ENCODE peak calls at places on chromosome 15, in six cellular contexts. One of them, this sample, is unnamed.

GRCh38 chr15:35151381-35151780 is 66.3 kb upstream of the NANOGP8 start:
- DNase-seq in RWPE1: no peak
- DNase-seq in transverse colon: no peak
- DNase-seq in GM06990: no peak
- DNase-seq in choroid plexus epithelial cell: no peak
- DNase-seq in fibroblast of villous mesenchyme: no peak
- DNase-seq in this sample: no peak

GRCh38 chr15:75061272-75061671 is 37.9 kb downstream of the PPCDC start:
- DNase-seq in RWPE1: no peak
- DNase-seq in transverse colon: no peak
- DNase-seq in GM06990: no peak
- DNase-seq in choroid plexus epithelial cell: peak; percentile 67
- DNase-seq in fibroblast of villous mesenchyme: peak; percentile 43
- DNase-seq in this sample: no peak

GRCh38 chr15:73403171-73403570 is 34.4 kb upstream of the HCN4 start:
- DNase-seq in RWPE1: no peak
- DNase-seq in transverse colon: no peak
- DNase-seq in GM06990: no peak
- DNase-seq in choroid plexus epithelial cell: no peak
- DNase-seq in fibroblast of villous mesenchyme: no peak
- DNase-seq in this sample: peak; percentile 13

GRCh38 chr15:69490356-69491050 is 37.9 kb downstream of the RPLP1 start:
- DNase-seq in RWPE1: no peak
- DNase-seq in transverse colon: no peak
- DNase-seq in GM06990: no peak
- DNase-seq in choroid plexus epithelial cell: no peak
- DNase-seq in fibroblast of villous mesenchyme: no peak
- DNase-seq in this sample: no peak

GRCh38 chr15:63236272-63236671 is 41.1 kb upstream of the APH1B start:
- DNase-seq in RWPE1: peak; percentile 52
- DNase-seq in transverse colon: no peak
- DNase-seq in GM06990: no peak
- DNase-seq in choroid plexus epithelial cell: peak; percentile 89
- DNase-seq in fibroblast of villous mesenchyme: peak; percentile 53
- DNase-seq in this sample: peak; percentile 62

GRCh38 chr15:57861039-57861638 is 154.6 kb downstream of the POLR2M start:
- DNase-seq in RWPE1: peak; percentile 38
- DNase-seq in transverse colon: no peak
- DNase-seq in GM06990: no peak
- DNase-seq in choroid plexus epithelial cell: peak; percentile 85
- DNase-seq in fibroblast of villous mesenchyme: peak; percentile 77
- DNase-seq in this sample: peak; percentile 75

GRCh38 chr15:62952969-62953368 is 89.6 kb upstream of the TPM1 start:
- DNase-seq in RWPE1: no peak
- DNase-seq in transverse colon: no peak
- DNase-seq in GM06990: no peak
- DNase-seq in choroid plexus epithelial cell: no peak
- DNase-seq in fibroblast of villous mesenchyme: no peak
- DNase-seq in this sample: no peak

GRCh38 chr15:58952751-58953150 is 19.3 kb upstream of the SLTM start:
- DNase-seq in RWPE1: no peak
- DNase-seq in transverse colon: no peak
- DNase-seq in GM06990: no peak
- DNase-seq in choroid plexus epithelial cell: peak; percentile 37
- DNase-seq in fibroblast of villous mesenchyme: no peak
- DNase-seq in this sample: no peak

GRCh38 chr15:81809543-81809942 is 236.3 kb downstream of the MEX3B start:
- DNase-seq in RWPE1: peak; percentile 28
- DNase-seq in transverse colon: no peak
- DNase-seq in GM06990: no peak
- DNase-seq in choroid plexus epithelial cell: peak; percentile 19
- DNase-seq in fibroblast of villous mesenchyme: no peak
- DNase-seq in this sample: peak; percentile 24
- TF ChIP-seq CTCF in RWPE1: peak; percentile 42
- TF ChIP-seq CTCF in transverse colon: no peak
- TF ChIP-seq CTCF in GM06990: peak; percentile 33
- TF ChIP-seq CTCF in choroid plexus epithelial cell: peak; percentile 38
- TF ChIP-seq CTCF in fibroblast of villous mesenchyme: no peak
- TF ChIP-seq CTCF in this sample: no peak

DNA sequence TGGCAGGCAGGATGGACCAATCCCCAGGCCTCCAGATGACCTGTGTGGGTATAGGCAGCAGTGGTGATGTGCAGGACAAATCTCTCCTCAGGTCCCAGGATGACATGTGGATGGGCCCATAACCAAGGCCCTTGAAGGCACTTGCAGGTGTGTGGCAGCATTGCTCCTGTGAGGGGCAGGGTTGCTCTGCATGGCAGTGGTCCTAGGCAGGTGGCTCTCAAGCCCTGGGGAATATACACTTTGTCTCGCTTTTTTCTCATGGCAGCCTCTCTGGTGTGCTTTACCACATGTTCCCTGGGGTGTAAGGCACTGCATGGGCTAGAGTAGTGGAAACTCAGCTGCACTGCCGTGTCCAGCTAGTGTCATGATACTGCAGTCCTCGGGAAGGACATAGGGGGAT is 503.6 kb downstream of the UNC13C start:
- DNase-seq in RWPE1: no peak
- DNase-seq in transverse colon: no peak
- DNase-seq in GM06990: no peak
- DNase-seq in choroid plexus epithelial cell: no peak
- DNase-seq in fibroblast of villous mesenchyme: no peak
- DNase-seq in this sample: no peak
- TF ChIP-seq CTCF in RWPE1: no peak
- TF ChIP-seq CTCF in transverse colon: no peak
- TF ChIP-seq CTCF in GM06990: peak; percentile 31
- TF ChIP-seq CTCF in choroid plexus epithelial cell: no peak
- TF ChIP-seq CTCF in fibroblast of villous mesenchyme: no peak
- TF ChIP-seq CTCF in this sample: no peak

DNA sequence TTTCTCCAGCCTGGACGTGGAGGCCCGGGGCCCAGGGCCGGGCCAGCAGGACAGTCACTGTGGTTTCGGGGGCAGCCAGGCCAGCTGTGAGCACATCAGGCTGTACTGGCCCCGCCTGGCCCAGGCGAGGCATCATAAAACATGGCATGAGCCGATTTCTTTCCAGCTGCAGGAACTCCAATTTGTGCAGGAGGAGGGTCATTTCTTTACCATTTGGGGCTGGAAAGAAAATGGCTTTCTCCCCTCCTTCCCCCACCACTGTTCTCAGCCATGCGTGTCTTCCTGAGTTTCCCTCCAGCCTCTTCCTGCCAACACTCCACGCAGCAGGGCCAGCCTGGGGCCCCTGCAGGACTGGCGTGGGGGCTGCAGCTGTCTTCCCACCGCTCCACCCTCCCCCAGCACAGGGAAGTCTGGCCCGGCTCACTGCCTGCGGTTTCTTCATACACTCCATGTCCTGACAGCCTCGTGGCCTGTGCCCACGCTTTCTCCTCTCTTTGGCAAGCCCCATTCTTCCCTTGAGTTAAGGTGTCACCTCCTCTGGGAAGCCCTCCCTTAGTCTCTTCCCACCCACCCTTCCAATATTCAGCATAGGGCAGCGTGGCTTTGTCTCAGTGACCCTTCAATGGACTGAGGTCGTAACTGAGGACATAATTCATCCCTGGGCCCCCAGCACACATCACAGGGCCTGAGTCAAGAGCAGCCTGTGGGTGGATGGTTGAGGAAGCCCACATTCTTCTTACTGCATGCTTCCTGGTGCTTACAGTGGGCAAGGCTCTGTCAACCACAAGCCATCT is 135.8 kb downstream of the CHSY1 start:
- DNase-seq in RWPE1: no peak
- DNase-seq in transverse colon: no peak
- DNase-seq in GM06990: no peak
- DNase-seq in choroid plexus epithelial cell: peak; percentile 69
- DNase-seq in fibroblast of villous mesenchyme: peak; percentile 88
- DNase-seq in this sample: no peak
- TF ChIP-seq CTCF in RWPE1: no peak
- TF ChIP-seq CTCF in transverse colon: no peak
- TF ChIP-seq CTCF in GM06990: no peak
- TF ChIP-seq CTCF in choroid plexus epithelial cell: no peak
- TF ChIP-seq CTCF in fibroblast of villous mesenchyme: no peak
- TF ChIP-seq CTCF in this sample: no peak

GRCh38 chr15:79858469-79858868 is 38.3 kb downstream of the MTHFS start:
- DNase-seq in RWPE1: no peak
- DNase-seq in transverse colon: no peak
- DNase-seq in GM06990: no peak
- DNase-seq in choroid plexus epithelial cell: peak; percentile 33
- DNase-seq in fibroblast of villous mesenchyme: no peak
- DNase-seq in this sample: no peak
- TF ChIP-seq CTCF in RWPE1: peak; percentile 10
- TF ChIP-seq CTCF in transverse colon: no peak
- TF ChIP-seq CTCF in GM06990: no peak
- TF ChIP-seq CTCF in choroid plexus epithelial cell: peak; percentile 21
- TF ChIP-seq CTCF in fibroblast of villous mesenchyme: peak; percentile 3
- TF ChIP-seq CTCF in this sample: peak; percentile 13

This sample was measured in MCF 10A.